ENCODE peak calls at places on chromosomes 3 and 15, in four cellular contexts. One of them, this sample, is unnamed. For H3K4me1, the result is how much of the 10 kb centered on the place peaks cover.

GRCh38 chr3:58999779-59000170 is 50.0 kb downstream of the CFAP20DC start:
- DNase-seq in lower lobe of right lung: no peak
- DNase-seq in adrenal gland: no peak
- DNase-seq in Caco-2: no peak
- DNase-seq in this sample: no peak

GRCh38 chr15:52281085-52282035 is 14.2 kb downstream of the MYO5C start:
- DNase-seq in lower lobe of right lung: peak
- DNase-seq in Caco-2: no peak
- DNase-seq in adrenal gland: no peak
- DNase-seq in this sample: no peak

GRCh38 chr3:71585126-71585525 is 1.6 kb upstream of the FOXP1 start:
- DNase-seq in lower lobe of right lung: no peak
- DNase-seq in Caco-2: no peak
- DNase-seq in adrenal gland: no peak
- DNase-seq in this sample: no peak

GRCh38 chr3:120349819-120350125 is 618 bp upstream of the LRRC58 start:
- DNase-seq in lower lobe of right lung: no peak
- DNase-seq in adrenal gland: no peak
- DNase-seq in Caco-2: no peak
- DNase-seq in this sample: no peak

GRCh38 chr15:80379671-80380070 is 24.5 kb upstream of the ARNT2 start:
- DNase-seq in Caco-2: no peak
- DNase-seq in lower lobe of right lung: no peak
- DNase-seq in adrenal gland: no peak
- DNase-seq in this sample: no peak

GRCh38 chr3:67109651-67110204 is 111.6 kb downstream of the KBTBD8 start:
- DNase-seq in Caco-2: no peak
- DNase-seq in lower lobe of right lung: no peak
- DNase-seq in adrenal gland: no peak
- DNase-seq in this sample: no peak

GRCh38 chr15:69193948-69194827 is 33.8 kb downstream of the GLCE start:
- DNase-seq in lower lobe of right lung: no peak
- DNase-seq in Caco-2: no peak
- DNase-seq in adrenal gland: no peak
- DNase-seq in this sample: no peak

GRCh38 chr15:42048821-42049200 is 28.0 kb upstream of the PLA2G4E start:
- DNase-seq in adrenal gland: peak
- DNase-seq in Caco-2: no peak
- DNase-seq in lower lobe of right lung: no peak
- DNase-seq in this sample: no peak

GRCh38 chr15:100764778-100765457 is 114.7 kb upstream of the ALDH1A3 start:
- DNase-seq in lower lobe of right lung: no peak
- DNase-seq in Caco-2: peak
- DNase-seq in adrenal gland: no peak
- DNase-seq in this sample: peak

GRCh38 chr3:52171577-52172261 is 17.5 kb upstream of the POC1A start:
- DNase-seq in adrenal gland: no peak
- DNase-seq in lower lobe of right lung: peak
- DNase-seq in Caco-2: no peak
- DNase-seq in this sample: no peak

GRCh38 chr3:39192490-39193092 is at the start of gene XIRP1:
- DNase-seq in Caco-2: no peak
- DNase-seq in lower lobe of right lung: no peak
- DNase-seq in adrenal gland: no peak
- DNase-seq in this sample: no peak

GRCh38 chr3:10883478-10884234 is 67.6 kb downstream of the SLC6A11 start:
- DNase-seq in adrenal gland: no peak
- DNase-seq in Caco-2: no peak
- DNase-seq in lower lobe of right lung: no peak
- DNase-seq in this sample: no peak

GRCh38 chr3:156216216-156216615 is 95.8 kb downstream of the KCNAB1 start:
- DNase-seq in adrenal gland: no peak
- DNase-seq in lower lobe of right lung: no peak
- DNase-seq in Caco-2: no peak
- DNase-seq in this sample: no peak

GRCh38 chr15:95451891-95452290 is 878.6 kb upstream of the NR2F2 start:
- DNase-seq in adrenal gland: no peak
- DNase-seq in lower lobe of right lung: no peak
- DNase-seq in Caco-2: no peak
- DNase-seq in this sample: no peak

GRCh38 chr15:92817339-92817886 is 82.7 kb upstream of the CHD2 start:
- DNase-seq in adrenal gland: no peak
- DNase-seq in lower lobe of right lung: no peak
- DNase-seq in Caco-2: no peak
- DNase-seq in this sample: no peak

GRCh38 chr3:9012521-9012920 is 49.2 kb upstream of the RAD18 start:
- DNase-seq in adrenal gland: no peak
- DNase-seq in Caco-2: no peak
- DNase-seq in lower lobe of right lung: no peak
- DNase-seq in this sample: no peak

GRCh38 chr15:40878785-40879184 is 4.8 kb upstream of the RHOV start:
- DNase-seq in Caco-2: no peak
- DNase-seq in adrenal gland: no peak
- DNase-seq in lower lobe of right lung: no peak
- DNase-seq in this sample: no peak

GRCh38 chr3:57017481-57017880 is 43.0 kb upstream of the SPATA12 start:
- DNase-seq in adrenal gland: peak
- DNase-seq in Caco-2: no peak
- DNase-seq in lower lobe of right lung: no peak
- DNase-seq in this sample: no peak

GRCh38 chr3:72343078-72343477 is 505.2 kb downstream of the SHQ1 start:
- DNase-seq in lower lobe of right lung: no peak
- DNase-seq in adrenal gland: no peak
- DNase-seq in Caco-2: no peak
- DNase-seq in this sample: no peak

GRCh38 chr3:8482960-8483665 is 18.5 kb upstream of the LMCD1 start:
- DNase-seq in Caco-2: no peak
- DNase-seq in lower lobe of right lung: peak
- DNase-seq in adrenal gland: peak
- DNase-seq in this sample: no peak

GRCh38 chr3:100226712-100227429 is 33.9 kb upstream of the TBC1D23 start:
- DNase-seq in lower lobe of right lung: no peak
- DNase-seq in adrenal gland: no peak
- DNase-seq in Caco-2: no peak
- DNase-seq in this sample: no peak

GRCh38 chr3:125079675-125080045 is 23.9 kb upstream of the HEG1 start:
- DNase-seq in adrenal gland: peak
- DNase-seq in Caco-2: peak
- DNase-seq in lower lobe of right lung: no peak
- DNase-seq in this sample: no peak

GRCh38 chr3:194189243-194189791 is 53.4 kb downstream of the HES1 start:
- DNase-seq in lower lobe of right lung: no peak
- DNase-seq in adrenal gland: no peak
- DNase-seq in Caco-2: no peak
- DNase-seq in this sample: no peak

GRCh38 chr3:36372534-36372935 is 7.8 kb upstream of the STAC start:
- DNase-seq in adrenal gland: no peak
- DNase-seq in lower lobe of right lung: no peak
- DNase-seq in Caco-2: no peak
- DNase-seq in this sample: no peak

GRCh38 chr3:14368146-14368545 is 34.3 kb upstream of the SLC6A6 start:
- DNase-seq in adrenal gland: no peak
- DNase-seq in lower lobe of right lung: no peak
- DNase-seq in Caco-2: no peak
- DNase-seq in this sample: no peak

GRCh38 chr3:194136519-194137313 is 768 bp downstream of the HES1 start:
- DNase-seq in adrenal gland: no peak
- DNase-seq in lower lobe of right lung: peak
- DNase-seq in Caco-2: peak
- DNase-seq in this sample: peak

GRCh38 chr3:159978353-159978752 is 10.3 kb upstream of the IL12A start:
- DNase-seq in adrenal gland: no peak
- DNase-seq in lower lobe of right lung: no peak
- DNase-seq in Caco-2: no peak
- DNase-seq in this sample: no peak

GRCh38 chr3:156817931-156818765 is 8.0 kb upstream of the LEKR1 start:
- DNase-seq in adrenal gland: no peak
- DNase-seq in lower lobe of right lung: no peak
- DNase-seq in Caco-2: no peak
- DNase-seq in this sample: no peak

GRCh38 chr3:102089904-102090492 is 240.7 kb downstream of the NFKBIZ start:
- DNase-seq in adrenal gland: no peak
- DNase-seq in Caco-2: no peak
- DNase-seq in lower lobe of right lung: no peak
- DNase-seq in this sample: no peak

GRCh38 chr3:189851682-189852081 is 220.5 kb downstream of the TP63 start:
- DNase-seq in adrenal gland: no peak
- DNase-seq in Caco-2: no peak
- DNase-seq in lower lobe of right lung: no peak
- DNase-seq in this sample: no peak

GRCh38 chr15:92346063-92346462 is 47.6 kb upstream of the ST8SIA2 start:
- DNase-seq in adrenal gland: no peak
- DNase-seq in lower lobe of right lung: no peak
- DNase-seq in Caco-2: no peak
- DNase-seq in this sample: no peak

GRCh38 chr15:39621210-39621609 is 40.3 kb downstream of the THBS1 start:
- DNase-seq in adrenal gland: no peak
- DNase-seq in lower lobe of right lung: no peak
- DNase-seq in Caco-2: no peak
- DNase-seq in this sample: no peak

GRCh38 chr3:190972840-190973270 is 110.4 kb upstream of the GMNC start:
- DNase-seq in adrenal gland: no peak
- DNase-seq in lower lobe of right lung: no peak
- DNase-seq in Caco-2: no peak
- DNase-seq in this sample: no peak

GRCh38 chr15:60423540-60423939 is 25.8 kb upstream of the ANXA2 start:
- DNase-seq in adrenal gland: no peak
- DNase-seq in lower lobe of right lung: no peak
- DNase-seq in Caco-2: peak
- DNase-seq in this sample: no peak

DNA sequence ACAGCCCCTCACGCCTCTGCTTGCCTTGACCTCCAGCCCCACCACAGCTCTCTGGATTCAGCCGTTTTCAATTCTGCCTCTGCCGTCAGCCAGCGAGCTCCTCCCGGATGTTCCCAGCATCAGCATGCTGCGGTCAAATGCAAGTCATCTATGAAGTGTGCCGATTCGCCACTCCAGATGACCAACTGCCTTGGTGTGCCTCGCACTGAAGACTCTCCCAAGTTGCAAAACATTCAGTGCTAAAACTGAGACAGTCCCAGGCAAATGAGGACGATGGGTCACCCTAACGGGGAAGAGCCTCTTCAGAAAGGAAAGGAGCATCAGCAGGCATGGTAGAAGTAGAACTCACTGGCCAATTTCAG is 30.5 kb upstream of the RASA2 start:
- DNase-seq in adrenal gland: no peak
- DNase-seq in Caco-2: no peak
- DNase-seq in lower lobe of right lung: no peak
- DNase-seq in this sample: no peak
- H3K4me1 ChIP-seq in adrenal gland: under half
- H3K4me1 ChIP-seq in Caco-2: under half
- H3K4me1 ChIP-seq in lower lobe of right lung: under half
- H3K4me1 ChIP-seq in this sample: under half

GRCh38 chr15:48642795-48643194 is 2.7 kb downstream of the FBN1 start:
- DNase-seq in Caco-2: no peak
- DNase-seq in adrenal gland: no peak
- DNase-seq in lower lobe of right lung: no peak
- DNase-seq in this sample: no peak
- H3K4me3 ChIP-seq in Caco-2: no peak
- H3K4me3 ChIP-seq in adrenal gland: no peak
- H3K4me3 ChIP-seq in lower lobe of right lung: peak
- H3K4me3 ChIP-seq in this sample: peak

DNA sequence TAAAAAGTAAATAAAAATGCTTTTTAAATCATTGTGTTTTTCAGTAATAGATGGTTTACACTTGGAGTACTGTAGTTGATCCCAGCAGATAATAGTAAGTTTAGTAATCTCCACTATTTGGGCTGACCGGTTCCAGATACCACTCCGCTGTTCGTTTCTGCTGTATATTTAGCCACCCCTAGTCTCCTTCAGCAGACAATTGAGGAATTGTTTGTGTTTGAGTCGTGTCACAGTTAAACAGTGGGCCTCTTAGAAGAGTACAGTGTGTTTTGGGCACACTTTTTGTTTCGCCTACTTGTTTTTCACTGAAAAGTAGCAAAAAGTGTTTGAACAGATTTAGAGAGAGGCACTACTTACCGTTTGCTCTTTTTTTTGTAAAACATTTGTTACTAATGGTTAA is 33.2 kb downstream of the PAK2 start:
- DNase-seq in Caco-2: no peak
- DNase-seq in adrenal gland: no peak
- DNase-seq in lower lobe of right lung: no peak
- DNase-seq in this sample: no peak
- H3K4me1 ChIP-seq in Caco-2: under half
- H3K4me1 ChIP-seq in adrenal gland: under half
- H3K4me1 ChIP-seq in lower lobe of right lung: under half
- H3K4me1 ChIP-seq in this sample: under half

DNA sequence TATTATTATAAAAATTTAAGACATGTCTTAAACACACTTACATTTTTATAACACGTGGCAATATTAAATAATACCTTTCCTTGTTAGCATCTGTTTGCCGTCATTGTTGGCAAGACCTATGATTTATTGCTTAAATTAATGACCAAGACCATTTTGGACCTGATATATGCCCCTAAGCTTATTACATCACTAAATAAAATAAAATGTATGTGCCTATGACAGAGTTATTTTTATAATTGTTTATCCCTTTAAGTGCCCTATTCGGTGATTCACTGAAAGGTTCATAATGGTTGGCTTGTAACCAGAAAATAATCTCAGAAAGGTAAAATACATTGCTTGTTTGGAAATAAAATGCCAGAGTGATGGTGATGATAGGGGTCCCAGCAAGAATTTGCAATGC is 17.5 kb downstream of the CDIN1 start:
- DNase-seq in adrenal gland: no peak
- DNase-seq in lower lobe of right lung: no peak
- DNase-seq in Caco-2: no peak
- DNase-seq in this sample: no peak
- H3K4me3 ChIP-seq in adrenal gland: no peak
- H3K4me3 ChIP-seq in lower lobe of right lung: no peak
- H3K4me3 ChIP-seq in Caco-2: no peak
- H3K4me3 ChIP-seq in this sample: no peak

This sample was measured in upper lobe of right lung.